ENCODE peak calls at places on chromosomes 16 and 17, in nine cellular contexts. One of them, this sample, is unnamed.

GRCh38 chr17:77011173-77012011 is 129.4 kb upstream of the SEC14L1 start:
- DNase-seq in epithelial cell of prostate: no peak
- DNase-seq in activated gamma-delta T cell: no peak
- DNase-seq in activated T-cell treated with anti-CD3 and anti-CD28 coated beads, Interleukin-2, amount 50 U/mL, for 48 hours: peak
- DNase-seq in stimulated activated CD8-positive, alpha-beta memory T cell treated with anti-CD3 and anti-CD28 coated beads, Interleukin-7, amount 100 ng/mL, for 1 hour: peak
- DNase-seq in NCI-H460: no peak
- DNase-seq in stimulated activated CD4-positive, alpha-beta T cell treated with anti-CD3 and anti-CD28 coated beads, Interleukin-12 subunit alpha, Interleukin-12 subunit beta, amount 100 ng/mL, for 48 hours: peak
- DNase-seq in PC-9: peak
- DNase-seq in NCI-H1092 treated with DMSO at 0.1 percent for 48 hours: peak
- DNase-seq in this sample: peak

GRCh38 chr17:78197147-78197830 is 10.1 kb downstream of the AFMID start:
- DNase-seq in NCI-H460: no peak
- DNase-seq in activated gamma-delta T cell: no peak
- DNase-seq in stimulated activated CD8-positive, alpha-beta memory T cell treated with anti-CD3 and anti-CD28 coated beads, Interleukin-7, amount 100 ng/mL, for 1 hour: no peak
- DNase-seq in activated T-cell treated with anti-CD3 and anti-CD28 coated beads, Interleukin-2, amount 50 U/mL, for 48 hours: no peak
- DNase-seq in PC-9: no peak
- DNase-seq in NCI-H1092 treated with DMSO at 0.1 percent for 48 hours: peak
- DNase-seq in stimulated activated CD4-positive, alpha-beta T cell treated with anti-CD3 and anti-CD28 coated beads, Interleukin-12 subunit alpha, Interleukin-12 subunit beta, amount 100 ng/mL, for 48 hours: no peak
- DNase-seq in epithelial cell of prostate: no peak
- DNase-seq in this sample: no peak

GRCh38 chr17:77420804-77421634 is 280.2 kb downstream of the SEC14L1 start:
- DNase-seq in activated T-cell treated with anti-CD3 and anti-CD28 coated beads, Interleukin-2, amount 50 U/mL, for 48 hours: peak
- DNase-seq in activated gamma-delta T cell: no peak
- DNase-seq in stimulated activated CD4-positive, alpha-beta T cell treated with anti-CD3 and anti-CD28 coated beads, Interleukin-12 subunit alpha, Interleukin-12 subunit beta, amount 100 ng/mL, for 48 hours: no peak
- DNase-seq in NCI-H460: no peak
- DNase-seq in stimulated activated CD8-positive, alpha-beta memory T cell treated with anti-CD3 and anti-CD28 coated beads, Interleukin-7, amount 100 ng/mL, for 1 hour: no peak
- DNase-seq in epithelial cell of prostate: no peak
- DNase-seq in NCI-H1092 treated with DMSO at 0.1 percent for 48 hours: peak
- DNase-seq in PC-9: peak
- DNase-seq in this sample: peak

GRCh38 chr17:42618442-42619150 is 9.1 kb downstream of the TUBG1 start:
- DNase-seq in NCI-H1092 treated with DMSO at 0.1 percent for 48 hours: peak
- DNase-seq in activated gamma-delta T cell: no peak
- DNase-seq in stimulated activated CD8-positive, alpha-beta memory T cell treated with anti-CD3 and anti-CD28 coated beads, Interleukin-7, amount 100 ng/mL, for 1 hour: no peak
- DNase-seq in NCI-H460: no peak
- DNase-seq in stimulated activated CD4-positive, alpha-beta T cell treated with anti-CD3 and anti-CD28 coated beads, Interleukin-12 subunit alpha, Interleukin-12 subunit beta, amount 100 ng/mL, for 48 hours: no peak
- DNase-seq in PC-9: peak
- DNase-seq in epithelial cell of prostate: peak
- DNase-seq in activated T-cell treated with anti-CD3 and anti-CD28 coated beads, Interleukin-2, amount 50 U/mL, for 48 hours: no peak
- DNase-seq in this sample: peak

GRCh38 chr17:40025991-40026815 is 11.0 kb downstream of the CSF3 start:
- DNase-seq in NCI-H1092 treated with DMSO at 0.1 percent for 48 hours: peak
- DNase-seq in stimulated activated CD8-positive, alpha-beta memory T cell treated with anti-CD3 and anti-CD28 coated beads, Interleukin-7, amount 100 ng/mL, for 1 hour: no peak
- DNase-seq in epithelial cell of prostate: no peak
- DNase-seq in activated gamma-delta T cell: no peak
- DNase-seq in activated T-cell treated with anti-CD3 and anti-CD28 coated beads, Interleukin-2, amount 50 U/mL, for 48 hours: no peak
- DNase-seq in NCI-H460: no peak
- DNase-seq in stimulated activated CD4-positive, alpha-beta T cell treated with anti-CD3 and anti-CD28 coated beads, Interleukin-12 subunit alpha, Interleukin-12 subunit beta, amount 100 ng/mL, for 48 hours: no peak
- DNase-seq in PC-9: peak
- DNase-seq in this sample: no peak

GRCh38 chr16:813916-814412 is 13.4 kb upstream of the GNG13 start:
- DNase-seq in stimulated activated CD8-positive, alpha-beta memory T cell treated with anti-CD3 and anti-CD28 coated beads, Interleukin-7, amount 100 ng/mL, for 1 hour: no peak
- DNase-seq in activated gamma-delta T cell: no peak
- DNase-seq in NCI-H1092 treated with DMSO at 0.1 percent for 48 hours: no peak
- DNase-seq in NCI-H460: no peak
- DNase-seq in activated T-cell treated with anti-CD3 and anti-CD28 coated beads, Interleukin-2, amount 50 U/mL, for 48 hours: no peak
- DNase-seq in PC-9: no peak
- DNase-seq in epithelial cell of prostate: no peak
- DNase-seq in stimulated activated CD4-positive, alpha-beta T cell treated with anti-CD3 and anti-CD28 coated beads, Interleukin-12 subunit alpha, Interleukin-12 subunit beta, amount 100 ng/mL, for 48 hours: no peak
- DNase-seq in this sample: no peak

GRCh38 chr17:42334667-42335066 is 46.4 kb downstream of the STAT5A start:
- DNase-seq in stimulated activated CD8-positive, alpha-beta memory T cell treated with anti-CD3 and anti-CD28 coated beads, Interleukin-7, amount 100 ng/mL, for 1 hour: no peak
- DNase-seq in activated T-cell treated with anti-CD3 and anti-CD28 coated beads, Interleukin-2, amount 50 U/mL, for 48 hours: no peak
- DNase-seq in PC-9: no peak
- DNase-seq in epithelial cell of prostate: no peak
- DNase-seq in NCI-H460: no peak
- DNase-seq in stimulated activated CD4-positive, alpha-beta T cell treated with anti-CD3 and anti-CD28 coated beads, Interleukin-12 subunit alpha, Interleukin-12 subunit beta, amount 100 ng/mL, for 48 hours: no peak
- DNase-seq in activated gamma-delta T cell: no peak
- DNase-seq in NCI-H1092 treated with DMSO at 0.1 percent for 48 hours: no peak
- DNase-seq in this sample: no peak

GRCh38 chr16:50812876-50813466 is 71.1 kb downstream of the CYLD start:
- DNase-seq in stimulated activated CD4-positive, alpha-beta T cell treated with anti-CD3 and anti-CD28 coated beads, Interleukin-12 subunit alpha, Interleukin-12 subunit beta, amount 100 ng/mL, for 48 hours: no peak
- DNase-seq in epithelial cell of prostate: no peak
- DNase-seq in NCI-H1092 treated with DMSO at 0.1 percent for 48 hours: no peak
- DNase-seq in NCI-H460: no peak
- DNase-seq in activated gamma-delta T cell: no peak
- DNase-seq in stimulated activated CD8-positive, alpha-beta memory T cell treated with anti-CD3 and anti-CD28 coated beads, Interleukin-7, amount 100 ng/mL, for 1 hour: no peak
- DNase-seq in PC-9: no peak
- DNase-seq in activated T-cell treated with anti-CD3 and anti-CD28 coated beads, Interleukin-2, amount 50 U/mL, for 48 hours: no peak
- DNase-seq in this sample: no peak

GRCh38 chr16:51540259-51540658 is 389.2 kb upstream of the SALL1 start:
- DNase-seq in PC-9: no peak
- DNase-seq in epithelial cell of prostate: no peak
- DNase-seq in stimulated activated CD8-positive, alpha-beta memory T cell treated with anti-CD3 and anti-CD28 coated beads, Interleukin-7, amount 100 ng/mL, for 1 hour: no peak
- DNase-seq in NCI-H1092 treated with DMSO at 0.1 percent for 48 hours: no peak
- DNase-seq in activated T-cell treated with anti-CD3 and anti-CD28 coated beads, Interleukin-2, amount 50 U/mL, for 48 hours: no peak
- DNase-seq in stimulated activated CD4-positive, alpha-beta T cell treated with anti-CD3 and anti-CD28 coated beads, Interleukin-12 subunit alpha, Interleukin-12 subunit beta, amount 100 ng/mL, for 48 hours: no peak
- DNase-seq in activated gamma-delta T cell: no peak
- DNase-seq in NCI-H460: no peak
- DNase-seq in this sample: no peak

GRCh38 chr17:59366773-59367656 is 35.6 kb downstream of the YPEL2 start:
- DNase-seq in stimulated activated CD8-positive, alpha-beta memory T cell treated with anti-CD3 and anti-CD28 coated beads, Interleukin-7, amount 100 ng/mL, for 1 hour: no peak
- DNase-seq in activated T-cell treated with anti-CD3 and anti-CD28 coated beads, Interleukin-2, amount 50 U/mL, for 48 hours: no peak
- DNase-seq in activated gamma-delta T cell: no peak
- DNase-seq in NCI-H460: no peak
- DNase-seq in stimulated activated CD4-positive, alpha-beta T cell treated with anti-CD3 and anti-CD28 coated beads, Interleukin-12 subunit alpha, Interleukin-12 subunit beta, amount 100 ng/mL, for 48 hours: no peak
- DNase-seq in PC-9: no peak
- DNase-seq in NCI-H1092 treated with DMSO at 0.1 percent for 48 hours: peak
- DNase-seq in epithelial cell of prostate: no peak
- DNase-seq in this sample: peak